ENCODE peak calls at places on chromosome 14, in nine cellular contexts. Y is lung microvascular endothelial cell, D is T-helper 9 cell, K is GM23248, Q is GDM1, G is heart right ventricle, I is fibroblast of lung, B is LHCN-M2, U is NCI-H1092 treated with DMSO at 0.1 percent for 48 hours. L is an unnamed sample.

GRCh38 chr14:68685419-68686211 is 107.3 kb downstream of the ZFP36L1 start:
- DNase-seq in B (peak; percentile 79), G (no peak), Q (no peak), U (no peak), D (peak; percentile 70), Y (peak; percentile 66), I (peak; percentile 94), K (peak; percentile 76), L (peak; percentile 75)

GRCh38 chr14:89214221-89214965 is 202.6 kb downstream of the FOXN3 start:
- DNase-seq in D (no peak), K (no peak), G (peak; percentile 80), B (no peak), Q (no peak), U (peak; percentile 98), I (peak; percentile 17), Y (peak; percentile 63), L (no peak)

GRCh38 chr14:51458563-51458955 is 193.2 kb upstream of the FRMD6 start:
- DNase-seq in D (no peak), B (peak; percentile 99), Y (peak; percentile 88), Q (no peak), U (no peak), I (peak; percentile 98), K (peak; percentile 92), G (no peak), L (no peak)

GRCh38 chr14:88987516-88987915 is 163.1 kb downstream of the TTC8 start:
- DNase-seq in G (no peak), Q (no peak), B (no peak), I (peak; percentile 73), Y (no peak), U (no peak), K (no peak), D (no peak), L (no peak)

GRCh38 chr14:23938823-23939222 is 14.7 kb upstream of the DHRS4 start:
- DNase-seq in D (no peak), U (no peak), I (no peak), G (no peak), Q (no peak), Y (no peak), K (no peak), B (no peak), L (no peak)

GRCh38 chr14:105899657-105900397 is 373.4 kb downstream of the TMEM121 start:
- DNase-seq in B (no peak), K (no peak), I (no peak), Q (no peak), G (peak; percentile 1), Y (no peak), U (no peak), D (no peak), L (no peak)

GRCh38 chr14:104221636-104222375 is 83.4 kb downstream of the KIF26A start:
- DNase-seq in Q (no peak), I (no peak), B (no peak), Y (no peak), G (no peak), U (no peak), D (no peak), K (no peak), L (no peak)

GRCh38 chr14:76346391-76347160 is 29.4 kb upstream of the ESRRB start:
- DNase-seq in B (no peak), G (no peak), D (no peak), Q (no peak), U (no peak), I (no peak), Y (peak; percentile 50), K (no peak), L (no peak)

GRCh38 chr14:94028450-94028826 is 2.3 kb downstream of the OTUB2 start:
- DNase-seq in D (no peak), Y (peak; percentile 80), G (no peak), U (no peak), B (peak; percentile 12), I (peak; percentile 71), K (no peak), Q (peak; percentile 50), L (no peak)

GRCh38 chr14:38951451-38951850 is 151.6 kb downstream of the SEC23A start:
- DNase-seq in B (peak; percentile 65), G (no peak), D (no peak), K (peak; percentile 65), Q (no peak), Y (peak; percentile 40), I (peak; percentile 80), U (no peak), L (no peak)

GRCh38 chr14:92099802-92100201 is 6.6 kb downstream of the ATXN3 start:
- DNase-seq in D (no peak), U (no peak), K (peak; percentile 12), Q (no peak), Y (no peak), G (no peak), B (peak; percentile 3), I (no peak), L (no peak)

GRCh38 chr14:43540948-43541347 is 966.1 kb downstream of the FSCB start:
- DNase-seq in B (no peak), Y (no peak), D (no peak), K (peak; percentile 0), I (no peak), G (no peak), U (no peak), Q (no peak), L (no peak)

GRCh38 chr14:82431031-82431430 is 897.4 kb upstream of the SEL1L start:
- DNase-seq in U (no peak), Y (no peak), Q (no peak), D (no peak), G (no peak), K (no peak), I (no peak), B (no peak), L (no peak)

GRCh38 chr14:37143500-37143874 is 28.9 kb downstream of the SLC25A21 start:
- DNase-seq in Y (no peak), D (no peak), I (no peak), U (no peak), Q (no peak), G (no peak), B (no peak), K (no peak), L (no peak)

GRCh38 chr14:88955470-88955869 is 131.0 kb downstream of the TTC8 start:
- DNase-seq in B (no peak), Y (no peak), K (no peak), U (no peak), G (no peak), I (peak; percentile 67), D (no peak), Q (no peak), L (no peak)

GRCh38 chr14:69316449-69317391 is 56.8 kb downstream of the GALNT16 start:
- DNase-seq in B (peak; percentile 99), D (no peak), I (peak; percentile 99), G (peak; percentile 84), Q (no peak), K (peak; percentile 98), U (no peak), Y (peak; percentile 87), L (no peak)

GRCh38 chr14:54098536-54098935 is 141.9 kb upstream of the BMP4 start:
- DNase-seq in I (peak; percentile 20), D (no peak), Q (no peak), U (no peak), K (no peak), G (no peak), Y (no peak), B (peak; percentile 36), L (no peak)

GRCh38 chr14:61524211-61524806 is 171.0 kb upstream of the HIF1A start:
- DNase-seq in U (peak; percentile 54), D (no peak), Q (no peak), G (peak; percentile 57), B (peak; percentile 95), Y (peak; percentile 93), K (peak; percentile 87), I (peak; percentile 89), L (no peak)

GRCh38 chr14:38199768-38200167 is 7.9 kb upstream of the SSTR1 start:
- DNase-seq in Y (no peak), I (peak; percentile 36), U (no peak), D (no peak), G (no peak), B (no peak), Q (no peak), K (peak; percentile 80), L (no peak)

GRCh38 chr14:61471297-61471980 is 150.1 kb downstream of the PRKCH start:
- DNase-seq in D (no peak), B (peak; percentile 59), Y (no peak), Q (no peak), U (no peak), I (peak; percentile 29), G (peak; percentile 31), K (peak; percentile 36), L (no peak)

GRCh38 chr14:104137297-104138097 is 890 bp upstream of the KIF26A start:
- DNase-seq in Q (peak; percentile 18), G (peak; percentile 67), U (peak; percentile 67), Y (peak; percentile 39), I (peak; percentile 6), K (peak; percentile 64), D (peak; percentile 58), B (peak; percentile 26), L (peak; percentile 53)

GRCh38 chr14:105205718-105206208 is 24.7 kb upstream of the NUDT14 start:
- DNase-seq in B (no peak), Y (no peak), U (no peak), Q (no peak), G (no peak), D (no peak), I (no peak), K (peak; percentile 35), L (no peak)

GRCh38 chr14:97783001-97783400 is 985.8 kb downstream of the VRK1 start:
- DNase-seq in D (no peak), I (no peak), G (no peak), K (no peak), U (no peak), Q (no peak), B (no peak), Y (no peak), L (no peak)

GRCh38 chr14:53295985-53296582 is 143.0 kb upstream of the DDHD1 start:
- DNase-seq in I (peak; percentile 37), B (peak; percentile 38), K (peak; percentile 52), Q (no peak), Y (peak; percentile 53), U (peak; percentile 38), D (no peak), G (peak; percentile 29), L (no peak)

GRCh38 chr14:104135121-104135903 is 3.1 kb upstream of the KIF26A start:
- DNase-seq in Y (peak; percentile 26), G (no peak), U (peak; percentile 10), Q (no peak), K (peak; percentile 34), B (peak; percentile 20), I (peak; percentile 6), D (no peak), L (no peak)

GRCh38 chr14:25037032-25037431 is 12.9 kb downstream of the STXBP6 start:
- DNase-seq in U (no peak), B (no peak), Q (no peak), D (no peak), I (no peak), Y (no peak), G (no peak), K (no peak), L (no peak)

GRCh38 chr14:92563359-92563758 is 49.8 kb downstream of the RIN3 start:
- DNase-seq in U (no peak), Y (no peak), K (peak; percentile 69), D (no peak), I (peak; percentile 65), B (no peak), Q (peak; percentile 36), G (no peak), L (no peak)

GRCh38 chr14:35390577-35391387 is 13.8 kb downstream of the NFKBIA start:
- DNase-seq in D (no peak), Y (peak; percentile 80), I (peak; percentile 74), K (peak; percentile 36), G (no peak), U (no peak), Q (no peak), B (peak; percentile 45), L (no peak)

GRCh38 chr14:58747181-58747580 is 109.4 kb downstream of the DACT1 start:
- DNase-seq in B (peak; percentile 89), G (no peak), D (no peak), I (peak; percentile 96), Y (no peak), K (peak; percentile 85), U (no peak), Q (no peak), L (no peak)

GRCh38 chr14:33184587-33184986 is 245.9 kb downstream of the NPAS3 start:
- DNase-seq in G (no peak), Y (peak; percentile 14), K (peak; percentile 41), I (peak; percentile 15), U (peak; percentile 70), Q (no peak), B (peak; percentile 2), D (no peak), L (no peak)

GRCh38 chr14:63701614-63702291 is 26.1 kb downstream of the SGPP1 start:
- DNase-seq in I (no peak), Y (no peak), G (no peak), B (no peak), K (no peak), Q (no peak), U (no peak), D (no peak), L (no peak)

L was measured in CD4-positive, alpha-beta T cell.